ENCODE peak calls at places on chromosomes 2 and 18, in eight cellular contexts. W is fibroblast of lung, Q is heart right ventricle, D is IMR-90, H is left lung, M is lung, J is psoas muscle, S is A549. C is an unnamed sample.

GRCh38 chr2:178908810-178909209 is 101.6 kb upstream of the TTN start:
- DNase-seq in W (no peak), Q (no peak), D (no peak), H (no peak), M (no peak), J (peak; percentile 67), S (no peak), C (no peak)

GRCh38 chr2:227370791-227371312 is 8.3 kb downstream of the TM4SF20 start:
- DNase-seq in W (peak; percentile 94), Q (no peak), D (peak; percentile 85), H (no peak), M (peak; percentile 37), J (no peak), S (no peak), C (peak; percentile 55)

GRCh38 chr2:220191031-220191430 is 563.6 kb downstream of the SLC4A3 start:
- DNase-seq in W (no peak), Q (no peak), D (peak; percentile 28), H (no peak), M (no peak), J (no peak), S (no peak), C (no peak)

GRCh38 chr18:63848159-63848558 is 39.3 kb upstream of the SERPINB2 start:
- DNase-seq in W (peak; percentile 58), Q (no peak), D (peak; percentile 75), H (no peak), M (no peak), J (no peak), S (peak; percentile 7), C (peak; percentile 68)

GRCh38 chr18:8882632-8883408 is 177.5 kb downstream of the MTCL1 start:
- DNase-seq in W (no peak), Q (no peak), D (no peak), H (no peak), M (no peak), J (no peak), S (no peak), C (no peak)

GRCh38 chr2:70011786-70012185 is 50.4 kb upstream of the ASPRV1 start:
- DNase-seq in W (no peak), Q (no peak), D (no peak), H (no peak), M (no peak), J (no peak), S (no peak), C (no peak)

GRCh38 chr2:240179186-240179815 is 38.8 kb upstream of the OTOS start:
- DNase-seq in W (no peak), Q (no peak), D (no peak), H (no peak), M (no peak), J (peak; percentile 36), S (no peak), C (no peak)

GRCh38 chr2:220336771-220337170 is 709.3 kb downstream of the SLC4A3 start:
- DNase-seq in W (no peak), Q (no peak), D (no peak), H (no peak), M (no peak), J (no peak), S (no peak), C (no peak)

GRCh38 chr2:198314559-198315153 is 510.3 kb downstream of the PLCL1 start:
- DNase-seq in W (peak; percentile 53), Q (no peak), D (peak; percentile 65), H (no peak), M (no peak), J (no peak), S (no peak), C (no peak)

GRCh38 chr2:155125585-155126230 is 427.2 kb downstream of the KCNJ3 start:
- DNase-seq in W (no peak), Q (no peak), D (no peak), H (no peak), M (no peak), J (no peak), S (no peak), C (no peak)

GRCh38 chr2:85175369-85176299 is 42.4 kb downstream of the TCF7L1 start:
- DNase-seq in W (peak; percentile 77), Q (no peak), D (peak; percentile 81), H (no peak), M (no peak), J (peak; percentile 68), S (no peak), C (no peak)

GRCh38 chr2:172819943-172820342 is 84.3 kb downstream of the RAPGEF4 start:
- DNase-seq in W (no peak), Q (no peak), D (no peak), H (no peak), M (no peak), J (no peak), S (no peak), C (no peak)

GRCh38 chr18:48472610-48473009 is 63.4 kb upstream of the ZBTB7C start:
- DNase-seq in W (no peak), Q (no peak), D (no peak), H (no peak), M (no peak), J (no peak), S (no peak), C (no peak)
- H3K4me1 ChIP-seq in W (peaks cover 9% of the 10 kb centered on the region), Q (peaks cover 9% of the 10 kb centered on the region), D (no peaks in the 10 kb centered on the region), H (no peaks in the 10 kb centered on the region), M (peaks cover 4% of the 10 kb centered on the region), J (no peaks in the 10 kb centered on the region), S (peaks cover 8% of the 10 kb centered on the region), C (no peaks in the 10 kb centered on the region)

GRCh38 chr18:48874233-48874632 is 76.5 kb downstream of the SMAD7 start:
- DNase-seq in W (no peak), Q (no peak), D (no peak), H (no peak), M (no peak), J (no peak), S (no peak), C (no peak)

GRCh38 chr18:48876590-48876989 is 74.2 kb downstream of the SMAD7 start:
- DNase-seq in W (no peak), Q (no peak), D (no peak), H (no peak), M (no peak), J (no peak), S (no peak), C (no peak)

GRCh38 chr18:48875314-48875941 is 75.3 kb downstream of the SMAD7 start:
- DNase-seq in W (no peak), Q (no peak), D (no peak), H (peak; percentile 53), M (no peak), J (no peak), S (no peak), C (no peak)

GRCh38 chr18:48874701-48875162 is 76.0 kb downstream of the SMAD7 start:
- DNase-seq in W (no peak), Q (no peak), D (no peak), H (peak; percentile 50), M (no peak), J (no peak), S (no peak), C (no peak)

DNA sequence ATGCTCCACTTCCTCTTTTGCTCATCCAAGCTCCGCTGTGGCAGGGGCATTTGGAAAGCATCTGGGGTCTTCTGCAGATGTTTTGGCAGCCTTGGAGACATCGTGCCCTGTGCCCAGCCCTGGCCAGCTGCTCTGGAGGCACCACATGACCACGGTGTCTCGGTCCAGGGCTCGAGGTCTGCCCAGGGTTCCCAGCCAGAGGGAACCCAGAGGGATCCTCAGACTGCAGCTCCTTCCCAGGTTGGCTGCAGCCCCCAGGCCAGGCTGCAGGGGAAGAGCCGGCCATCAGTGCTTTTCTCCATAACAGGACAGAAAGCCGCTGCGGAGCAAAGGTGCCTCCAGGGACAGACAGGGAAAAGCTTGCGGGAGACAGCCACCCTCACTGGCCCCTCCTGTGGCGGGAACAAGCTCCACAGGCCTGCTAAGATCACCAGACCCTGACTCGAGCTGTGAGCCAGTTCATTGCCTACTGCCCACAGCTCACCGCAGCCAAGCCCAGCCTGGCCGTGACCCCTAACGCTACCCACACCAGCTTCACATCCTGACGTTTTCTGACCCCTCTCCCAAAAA is 74.7 kb downstream of the SMAD7 start:
- DNase-seq in W (peak; percentile 33), Q (no peak), D (no peak), H (peak; percentile 59), M (no peak), J (no peak), S (no peak), C (no peak)
- TF ChIP-seq CTCF in W (no peak), Q (no peak), D (no peak), H (no peak), M (no peak), J (no peak), S (no peak), C (no peak)

DNA sequence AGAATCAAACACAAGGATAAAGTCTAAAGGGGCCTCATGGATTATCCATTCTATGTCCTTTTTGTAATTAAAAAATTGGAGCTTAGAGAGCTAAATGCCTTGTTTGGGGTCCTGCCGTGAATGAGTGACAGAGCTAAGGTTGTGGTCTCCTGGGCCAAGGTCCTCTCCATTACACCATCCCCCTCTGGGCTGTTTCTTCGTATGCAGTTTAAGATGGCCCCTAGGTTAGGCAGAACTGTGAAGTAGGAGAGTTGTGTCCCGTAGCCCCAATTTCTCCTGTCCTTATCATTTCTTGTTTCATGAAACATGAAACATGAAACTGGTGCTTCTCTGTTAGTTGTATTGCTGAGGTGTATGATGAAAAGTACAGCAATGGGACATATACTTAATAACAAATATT is 32.9 kb downstream of the CRIM1 start:
- DNase-seq in W (no peak), Q (no peak), D (no peak), H (no peak), M (no peak), J (no peak), S (no peak), C (no peak)
- H3K27ac ChIP-seq in W (peak overlapping the region; percentile 20), Q (no peak overlapping the region), D (peak overlapping the region; percentile 87), H (no peak overlapping the region), M (peak overlapping the region; percentile 27), J (peak overlapping the region; percentile 28), S (peak overlapping the region; percentile 81), C (no peak overlapping the region)

DNA sequence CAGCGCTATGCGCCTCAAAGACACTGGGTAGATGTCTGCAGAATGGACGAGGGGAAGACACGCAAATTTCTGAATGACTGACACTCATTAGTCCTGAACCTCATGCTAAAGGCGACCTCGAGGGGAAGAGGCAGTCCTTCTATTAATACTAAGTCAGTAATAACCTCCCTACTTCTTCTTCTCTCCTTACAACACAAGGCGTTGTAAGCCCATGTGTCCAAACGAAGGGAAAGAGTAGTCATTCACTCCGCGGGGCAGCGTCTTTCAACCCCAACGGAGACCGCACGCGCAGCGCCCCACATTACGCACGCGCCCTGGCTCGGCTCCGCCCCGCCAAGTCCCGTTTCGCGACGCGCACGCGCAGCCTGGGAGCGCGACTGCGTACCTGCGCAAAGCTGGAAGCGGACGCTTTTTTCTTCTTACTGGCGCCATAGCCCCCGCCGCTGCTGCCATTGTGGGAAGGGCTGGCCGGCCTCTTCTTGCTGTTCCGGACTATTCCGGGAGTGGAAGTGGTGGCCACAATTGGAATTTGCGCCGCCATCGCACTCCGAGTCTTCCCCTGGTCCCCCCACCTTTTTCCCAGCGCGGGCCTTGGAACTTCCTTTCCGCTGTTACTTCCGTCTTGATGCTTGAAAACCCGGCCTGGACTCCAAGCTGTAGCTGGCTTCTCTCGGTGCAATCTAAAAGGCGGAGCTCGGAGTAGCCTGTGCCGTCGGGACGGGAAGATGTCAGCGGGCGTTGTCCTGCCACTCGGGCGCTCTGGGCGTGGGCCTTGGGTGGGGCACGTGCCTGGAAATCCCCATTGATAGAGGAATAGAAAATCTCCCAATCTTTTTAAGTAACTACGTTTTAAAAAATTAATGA is at the start of gene INO80C:
- DNase-seq in W (peak; percentile 95), Q (peak; percentile 93), D (peak; percentile 93), H (peak; percentile 98), M (peak; percentile 91), J (peak; percentile 96), S (peak; percentile 73), C (peak; percentile 91)
- H3K4me1 ChIP-seq in W (peaks cover 2% of the 10 kb centered on the region), Q (peaks cover 14% of the 10 kb centered on the region), D (peaks cover 3% of the 10 kb centered on the region), H (peaks cover 37% of the 10 kb centered on the region), M (peaks cover 4% of the 10 kb centered on the region), J (peaks cover 29% of the 10 kb centered on the region), S (peaks cover 31% of the 10 kb centered on the region), C (peaks cover 20% of the 10 kb centered on the region)